ENCODE peak calls at places on chromosomes 4 and X, in four cellular contexts. One of them, this sample, is unnamed.

GRCh38 chr4:123555500-123556273 is 159.1 kb downstream of the SPRY1 start:
- DNase-seq in IMR-90: peak
- DNase-seq in H1: no peak
- DNase-seq in H9: no peak
- DNase-seq in this sample: peak

GRCh38 chrX:148670277-148670676 is 169.9 kb downstream of the AFF2 start:
- DNase-seq in H9: no peak
- DNase-seq in H1: no peak
- DNase-seq in IMR-90: no peak
- DNase-seq in this sample: no peak

GRCh38 chrX:6226646-6227444 is 1.8 kb downstream of the NLGN4X start:
- DNase-seq in IMR-90: no peak
- DNase-seq in H1: no peak
- DNase-seq in H9: peak
- DNase-seq in this sample: peak

GRCh38 chr4:17787315-17787714 is 5.9 kb upstream of the FAM184B start:
- DNase-seq in IMR-90: peak
- DNase-seq in H1: no peak
- DNase-seq in H9: no peak
- DNase-seq in this sample: peak

GRCh38 chrX:44227981-44228380 is 115.5 kb downstream of the EFHC2 start:
- DNase-seq in H1: no peak
- DNase-seq in IMR-90: no peak
- DNase-seq in H9: peak
- DNase-seq in this sample: peak

GRCh38 chr4:15469402-15470148 is at the start of gene CC2D2A:
- DNase-seq in H1: no peak
- DNase-seq in H9: peak
- DNase-seq in IMR-90: peak
- DNase-seq in this sample: peak

GRCh38 chr4:87057835-87058234 is 123.0 kb downstream of the AFF1 start:
- DNase-seq in H1: no peak
- DNase-seq in IMR-90: peak
- DNase-seq in H9: no peak
- DNase-seq in this sample: no peak

GRCh38 chr4:14908635-14909034 is 93.6 kb upstream of the CPEB2 start:
- DNase-seq in H1: no peak
- DNase-seq in H9: no peak
- DNase-seq in IMR-90: peak
- DNase-seq in this sample: no peak

GRCh38 chr4:159071178-159071968 is 31.5 kb upstream of the RAPGEF2 start:
- DNase-seq in H1: peak
- DNase-seq in H9: peak
- DNase-seq in IMR-90: peak
- DNase-seq in this sample: peak

GRCh38 chrX:107029752-107030151 is 29.7 kb upstream of the MORC4 start:
- DNase-seq in H1: no peak
- DNase-seq in H9: no peak
- DNase-seq in IMR-90: no peak
- DNase-seq in this sample: no peak

GRCh38 chrX:57817302-57817701 is 93.0 kb downstream of the ZXDA start:
- DNase-seq in H9: no peak
- DNase-seq in IMR-90: no peak
- DNase-seq in H1: no peak
- DNase-seq in this sample: no peak

GRCh38 chr4:69984030-69984443 is 11.7 kb upstream of the STATH start:
- DNase-seq in H1: no peak
- DNase-seq in H9: no peak
- DNase-seq in IMR-90: no peak
- DNase-seq in this sample: no peak

GRCh38 chrX:31057291-31057690 is 14.6 kb downstream of the FTHL17 start:
- DNase-seq in H1: no peak
- DNase-seq in IMR-90: no peak
- DNase-seq in H9: no peak
- DNase-seq in this sample: no peak

GRCh38 chrX:55450259-55450658 is 1.7 kb upstream of the MAGEH1 start:
- DNase-seq in H9: no peak
- DNase-seq in IMR-90: peak
- DNase-seq in H1: no peak
- DNase-seq in this sample: peak

GRCh38 chr4:171954650-171955049 is 141.4 kb downstream of the GALNTL6 start:
- DNase-seq in H9: no peak
- DNase-seq in IMR-90: no peak
- DNase-seq in H1: no peak
- DNase-seq in this sample: peak

GRCh38 chr4:99154658-99155342 is 10.7 kb upstream of the ADH4 start:
- DNase-seq in IMR-90: no peak
- DNase-seq in H9: no peak
- DNase-seq in H1: no peak
- DNase-seq in this sample: no peak

GRCh38 chr4:185566425-185566824 is 31.1 kb upstream of the PDLIM3 start:
- DNase-seq in IMR-90: no peak
- DNase-seq in H9: no peak
- DNase-seq in H1: no peak
- DNase-seq in this sample: peak

GRCh38 chr4:90393215-90393614 is 266.0 kb downstream of the CCSER1 start:
- DNase-seq in IMR-90: no peak
- DNase-seq in H9: no peak
- DNase-seq in H1: no peak
- DNase-seq in this sample: no peak

GRCh38 chrX:141960573-141960972 is 56.9 kb downstream of the MAGEC1 start:
- DNase-seq in H9: no peak
- DNase-seq in H1: no peak
- DNase-seq in IMR-90: no peak
- DNase-seq in this sample: peak

GRCh38 chr4:181597766-181598165 is 645.4 kb upstream of the TENM3 start:
- DNase-seq in H1: no peak
- DNase-seq in IMR-90: peak
- DNase-seq in H9: no peak
- DNase-seq in this sample: no peak

GRCh38 chr4:1378559-1379231 is 27.5 kb downstream of the NKX1-1 start:
- DNase-seq in IMR-90: no peak
- DNase-seq in H1: no peak
- DNase-seq in H9: no peak
- DNase-seq in this sample: no peak

GRCh38 chrX:20471483-20471882 is 204.8 kb upstream of the RPS6KA3 start:
- DNase-seq in H1: no peak
- DNase-seq in IMR-90: no peak
- DNase-seq in H9: no peak
- DNase-seq in this sample: no peak

GRCh38 chr4:163482197-163482596 is 8.6 kb upstream of the TKTL2 start:
- DNase-seq in IMR-90: no peak
- DNase-seq in H9: no peak
- DNase-seq in H1: no peak
- DNase-seq in this sample: no peak

GRCh38 chrX:40734956-40735317 is 405 bp downstream of the MED14 start:
- DNase-seq in IMR-90: no peak
- DNase-seq in H9: no peak
- DNase-seq in H1: no peak
- DNase-seq in this sample: no peak

GRCh38 chrX:65420154-65420553 is 114.4 kb downstream of the LAS1L start:
- DNase-seq in H1: no peak
- DNase-seq in H9: no peak
- DNase-seq in IMR-90: no peak
- DNase-seq in this sample: no peak

GRCh38 chr4:38008493-38009120 is 48.4 kb downstream of the PTTG2 start:
- DNase-seq in H9: no peak
- DNase-seq in IMR-90: no peak
- DNase-seq in H1: no peak
- DNase-seq in this sample: no peak

GRCh38 chrX:18271725-18272124 is 51.0 kb upstream of the BEND2 start:
- DNase-seq in H1: no peak
- DNase-seq in IMR-90: no peak
- DNase-seq in H9: no peak
- DNase-seq in this sample: no peak

GRCh38 chr4:108622022-108622421 is 1.6 kb downstream of the RPL34 start:
- DNase-seq in H1: no peak
- DNase-seq in IMR-90: no peak
- DNase-seq in H9: no peak
- DNase-seq in this sample: no peak

GRCh38 chr4:37722000-37722638 is 35.9 kb upstream of the RELL1 start:
- DNase-seq in H9: no peak
- DNase-seq in H1: no peak
- DNase-seq in IMR-90: no peak
- DNase-seq in this sample: no peak

GRCh38 chr4:67593741-67594175 is 35.2 kb downstream of the STAP1 start:
- DNase-seq in H9: no peak
- DNase-seq in H1: no peak
- DNase-seq in IMR-90: peak
- DNase-seq in this sample: no peak

GRCh38 chrX:86348669-86349068 is 200.4 kb downstream of the DACH2 start:
- DNase-seq in H9: peak
- DNase-seq in H1: no peak
- DNase-seq in IMR-90: no peak
- DNase-seq in this sample: peak

DNA sequence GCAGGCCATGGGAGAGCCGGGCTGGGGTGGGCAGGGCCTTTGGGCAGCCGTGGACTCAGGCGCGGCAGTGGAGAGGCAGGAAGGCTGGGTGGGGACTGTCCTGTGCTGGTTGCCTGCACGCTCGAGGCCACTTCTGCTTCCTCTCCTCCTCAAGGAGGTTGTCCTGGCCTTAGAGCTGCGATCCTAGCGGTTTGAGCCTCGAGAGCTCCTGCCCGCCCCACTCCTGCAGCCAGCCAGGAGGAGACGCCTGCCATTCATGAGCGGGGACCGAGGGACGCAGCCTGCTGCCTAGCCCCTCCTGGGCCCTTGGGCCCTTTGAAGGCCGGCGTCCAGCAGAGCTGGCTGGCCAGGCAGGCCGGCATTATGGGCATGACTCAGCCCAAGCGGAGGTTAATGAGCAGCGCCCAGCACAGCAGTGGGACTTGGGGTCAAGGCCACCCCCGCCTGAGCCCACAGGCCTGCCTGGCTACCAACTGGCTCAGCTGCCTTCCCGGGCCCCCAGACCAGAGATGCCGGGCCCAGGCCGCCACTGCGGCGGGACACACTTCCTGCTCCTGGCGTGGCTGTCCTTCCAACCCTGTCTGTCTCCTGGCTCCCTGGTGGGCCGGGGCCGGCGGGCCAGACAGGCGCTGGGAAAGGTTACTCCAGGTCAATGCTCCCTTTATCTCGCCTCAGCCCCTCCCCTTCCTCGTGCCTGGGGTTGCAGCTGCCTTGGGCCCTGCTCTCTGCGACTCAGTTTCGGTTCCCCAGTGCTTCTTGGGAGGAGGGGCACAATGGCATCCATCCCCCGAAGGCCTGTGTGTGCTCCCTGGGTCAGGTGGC is 1.8 kb downstream of the ABCD1 start:
- DNase-seq in IMR-90: peak
- DNase-seq in H1: peak
- DNase-seq in H9: peak
- DNase-seq in this sample: peak
- H3K4ac ChIP-seq in IMR-90: peak
- H3K4ac ChIP-seq in H1: no peak
- H3K4ac ChIP-seq in H9: no peak
- H3K4ac ChIP-seq in this sample: peak

DNA sequence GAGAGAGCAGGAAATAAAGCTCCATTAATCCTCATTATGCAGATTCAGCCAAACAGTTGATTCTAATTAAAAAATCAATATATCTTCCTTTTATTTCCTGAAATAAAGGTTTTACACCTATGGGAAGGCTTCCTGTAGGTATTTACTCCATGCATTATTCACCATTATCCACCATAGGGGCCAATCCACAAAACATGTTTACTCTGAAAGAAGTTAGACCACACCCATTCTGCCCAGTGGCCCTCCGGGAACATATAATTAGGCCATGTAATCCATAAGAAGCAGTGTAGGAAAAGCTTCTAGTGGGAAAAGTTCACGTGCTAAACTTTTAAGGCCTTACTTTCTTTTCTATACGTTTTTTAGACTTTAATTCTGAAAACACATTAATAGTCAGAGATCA is 57.7 kb downstream of the SAT1 start:
- DNase-seq in IMR-90: no peak
- DNase-seq in H9: no peak
- DNase-seq in H1: no peak
- DNase-seq in this sample: peak
- H3K56ac ChIP-seq in IMR-90: no peak
- H3K56ac ChIP-seq in H9: no peak
- H3K56ac ChIP-seq in H1: no peak
- H3K56ac ChIP-seq in this sample: no peak

DNA sequence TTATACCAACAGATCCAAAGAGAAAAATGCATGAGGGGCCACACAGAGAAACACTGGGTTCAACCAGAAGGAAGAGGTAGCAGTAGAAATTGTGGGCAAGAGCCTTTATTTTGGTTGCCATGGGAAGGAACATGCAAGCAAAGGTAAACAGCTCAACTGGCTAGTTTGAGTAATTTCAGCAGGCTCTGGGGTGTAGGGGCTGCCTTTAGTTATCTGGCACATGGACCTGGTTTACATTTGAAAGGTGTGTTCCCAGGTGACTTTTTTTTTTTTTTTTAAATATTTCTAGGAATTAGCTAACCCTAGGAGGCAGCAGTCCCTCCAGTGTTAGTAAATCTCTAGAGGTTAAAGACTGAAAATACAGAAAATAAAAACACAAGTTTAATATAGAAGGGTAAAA is 481.9 kb downstream of the ACTRT1 start:
- DNase-seq in H9: no peak
- DNase-seq in H1: peak
- DNase-seq in IMR-90: no peak
- DNase-seq in this sample: peak
- H2BK15ac ChIP-seq in H9: no peak
- H2BK15ac ChIP-seq in H1: no peak
- H2BK15ac ChIP-seq in IMR-90: no peak
- H2BK15ac ChIP-seq in this sample: no peak

GRCh38 chrX:72572248-72573157 is at the start of gene HDAC8:
- DNase-seq in H1: peak
- DNase-seq in IMR-90: peak
- DNase-seq in H9: peak
- DNase-seq in this sample: peak
- H3K4ac ChIP-seq in H1: no peak
- H3K4ac ChIP-seq in IMR-90: peak
- H3K4ac ChIP-seq in H9: no peak
- H3K4ac ChIP-seq in this sample: peak

GRCh38 chr4:52914051-52914605 is 52.0 kb downstream of the RASL11B start:
- DNase-seq in IMR-90: peak
- DNase-seq in H1: no peak
- DNase-seq in H9: no peak
- DNase-seq in this sample: peak
- H3K56ac ChIP-seq in IMR-90: peak
- H3K56ac ChIP-seq in H1: no peak
- H3K56ac ChIP-seq in H9: no peak
- H3K56ac ChIP-seq in this sample: peak

GRCh38 chrX:118116308-118117068 is at the start of gene KLHL13:
- DNase-seq in H9: peak
- DNase-seq in H1: no peak
- DNase-seq in IMR-90: peak
- DNase-seq in this sample: peak

GRCh38 chrX:118117069-118117405 is 427 bp upstream of the KLHL13 start:
- DNase-seq in H9: no peak
- DNase-seq in H1: no peak
- DNase-seq in IMR-90: no peak
- DNase-seq in this sample: no peak

GRCh38 chrX:118115948-118116307 is 682 bp downstream of the KLHL13 start:
- DNase-seq in IMR-90: no peak
- DNase-seq in H1: no peak
- DNase-seq in H9: no peak
- DNase-seq in this sample: no peak
- H2BK15ac ChIP-seq in IMR-90: no peak
- H2BK15ac ChIP-seq in H1: no peak
- H2BK15ac ChIP-seq in H9: no peak
- H2BK15ac ChIP-seq in this sample: no peak